ENCODE peak calls at places on chromosomes 12 and 14, in seven cellular contexts. One of them, this sample, is unnamed.

GRCh38 chr12:27821259-27821973 is 41.4 kb upstream of the MANSC4 start:
- DNase-seq in HCT116: peak; percentile 77
- DNase-seq in H1: peak; percentile 17
- DNase-seq in K562: peak; percentile 69
- DNase-seq in HepG2: peak; percentile 67
- DNase-seq in GM12878: peak; percentile 48
- DNase-seq in SK-N-SH: peak; percentile 51
- DNase-seq in this sample: peak; percentile 95

GRCh38 chr14:52824479-52824878 is 33.1 kb upstream of the GNPNAT1 start:
- DNase-seq in HCT116: no peak
- DNase-seq in H1: no peak
- DNase-seq in K562: no peak
- DNase-seq in HepG2: no peak
- DNase-seq in GM12878: no peak
- DNase-seq in SK-N-SH: no peak
- DNase-seq in this sample: no peak

GRCh38 chr14:99884834-99885648 is 91.8 kb downstream of the EML1 start:
- DNase-seq in HCT116: peak; percentile 40
- DNase-seq in H1: no peak
- DNase-seq in K562: peak; percentile 44
- DNase-seq in HepG2: peak; percentile 52
- DNase-seq in GM12878: peak; percentile 7
- DNase-seq in SK-N-SH: peak; percentile 69
- DNase-seq in this sample: no peak

GRCh38 chr14:92559486-92559885 is 45.9 kb downstream of the RIN3 start:
- DNase-seq in HCT116: no peak
- DNase-seq in H1: no peak
- DNase-seq in K562: no peak
- DNase-seq in HepG2: no peak
- DNase-seq in GM12878: no peak
- DNase-seq in SK-N-SH: no peak
- DNase-seq in this sample: no peak

GRCh38 chr14:66088661-66089060 is 397.5 kb upstream of the CCDC196 start:
- DNase-seq in HCT116: no peak
- DNase-seq in H1: no peak
- DNase-seq in K562: no peak
- DNase-seq in HepG2: no peak
- DNase-seq in GM12878: no peak
- DNase-seq in SK-N-SH: no peak
- DNase-seq in this sample: no peak

GRCh38 chr12:96034631-96035282 is 630 bp downstream of the LTA4H start:
- DNase-seq in HCT116: no peak
- DNase-seq in H1: no peak
- DNase-seq in K562: peak; percentile 12
- DNase-seq in HepG2: peak; percentile 22
- DNase-seq in GM12878: no peak
- DNase-seq in SK-N-SH: peak; percentile 44
- DNase-seq in this sample: no peak

GRCh38 chr12:86727151-86727550 is 471.0 kb upstream of the MGAT4C start:
- DNase-seq in HCT116: no peak
- DNase-seq in H1: no peak
- DNase-seq in K562: no peak
- DNase-seq in HepG2: no peak
- DNase-seq in GM12878: no peak
- DNase-seq in SK-N-SH: no peak
- DNase-seq in this sample: no peak

GRCh38 chr14:61503167-61503801 is 181.9 kb downstream of the PRKCH start:
- DNase-seq in HCT116: no peak
- DNase-seq in H1: no peak
- DNase-seq in K562: no peak
- DNase-seq in HepG2: no peak
- DNase-seq in GM12878: peak; percentile 94
- DNase-seq in SK-N-SH: no peak
- DNase-seq in this sample: no peak

GRCh38 chr12:115710104-115710564 is 567.4 kb downstream of the MED13L start:
- DNase-seq in HCT116: no peak
- DNase-seq in H1: no peak
- DNase-seq in K562: no peak
- DNase-seq in HepG2: no peak
- DNase-seq in GM12878: no peak
- DNase-seq in SK-N-SH: no peak
- DNase-seq in this sample: no peak

GRCh38 chr14:80781968-80782367 is 159.6 kb downstream of the CEP128 start:
- DNase-seq in HCT116: no peak
- DNase-seq in H1: no peak
- DNase-seq in K562: no peak
- DNase-seq in HepG2: no peak
- DNase-seq in GM12878: no peak
- DNase-seq in SK-N-SH: no peak
- DNase-seq in this sample: no peak

GRCh38 chr12:98574110-98574509 is 19.4 kb upstream of the SLC25A3 start:
- DNase-seq in HCT116: no peak
- DNase-seq in H1: no peak
- DNase-seq in K562: no peak
- DNase-seq in HepG2: peak; percentile 79
- DNase-seq in GM12878: no peak
- DNase-seq in SK-N-SH: no peak
- DNase-seq in this sample: no peak

GRCh38 chr14:54503476-54503875 is 6.2 kb upstream of the CGRRF1 start:
- DNase-seq in HCT116: peak; percentile 45
- DNase-seq in H1: no peak
- DNase-seq in K562: no peak
- DNase-seq in HepG2: peak; percentile 64
- DNase-seq in GM12878: no peak
- DNase-seq in SK-N-SH: no peak
- DNase-seq in this sample: no peak

GRCh38 chr14:51094901-51095853 is at the start of gene TRIM9:
- DNase-seq in HCT116: peak; percentile 95
- DNase-seq in H1: peak; percentile 98
- DNase-seq in K562: peak; percentile 17
- DNase-seq in HepG2: peak; percentile 81
- DNase-seq in GM12878: peak; percentile 64
- DNase-seq in SK-N-SH: peak; percentile 100
- DNase-seq in this sample: peak; percentile 92

GRCh38 chr12:11730299-11731041 is 81.0 kb downstream of the ETV6 start:
- DNase-seq in HCT116: peak; percentile 12
- DNase-seq in H1: no peak
- DNase-seq in K562: no peak
- DNase-seq in HepG2: no peak
- DNase-seq in GM12878: peak; percentile 85
- DNase-seq in SK-N-SH: no peak
- DNase-seq in this sample: no peak
- H3K4me1 ChIP-seq in HCT116: peaks cover 34% of the 10 kb centered on the region
- H3K4me1 ChIP-seq in H1: no peaks in the 10 kb centered on the region
- H3K4me1 ChIP-seq in K562: no peaks in the 10 kb centered on the region
- H3K4me1 ChIP-seq in HepG2: peaks cover 22% of the 10 kb centered on the region
- H3K4me1 ChIP-seq in GM12878: peaks cover 93% of the 10 kb centered on the region
- H3K4me1 ChIP-seq in SK-N-SH: peaks cover 17% of the 10 kb centered on the region
- H3K4me1 ChIP-seq in this sample: no peaks in the 10 kb centered on the region

GRCh38 chr12:124390442-124391116 is 95.7 kb downstream of the RFLNA start:
- DNase-seq in HCT116: peak; percentile 27
- DNase-seq in H1: no peak
- DNase-seq in K562: no peak
- DNase-seq in HepG2: no peak
- DNase-seq in GM12878: peak; percentile 23
- DNase-seq in SK-N-SH: no peak
- DNase-seq in this sample: no peak
- H3K9ac ChIP-seq in HCT116: peak overlapping the region; percentile 71
- H3K9ac ChIP-seq in H1: no peak overlapping the region
- H3K9ac ChIP-seq in K562: no peak overlapping the region
- H3K9ac ChIP-seq in HepG2: no peak overlapping the region
- H3K9ac ChIP-seq in GM12878: peak overlapping the region; percentile 8
- H3K9ac ChIP-seq in SK-N-SH: peak overlapping the region; percentile 56
- H3K9ac ChIP-seq in this sample: no peak overlapping the region

GRCh38 chr12:57459750-57460400 is at the start of gene GLI1:
- DNase-seq in HCT116: no peak
- DNase-seq in H1: no peak
- DNase-seq in K562: peak; percentile 68
- DNase-seq in HepG2: no peak
- DNase-seq in GM12878: no peak
- DNase-seq in SK-N-SH: peak; percentile 82
- DNase-seq in this sample: no peak

GRCh38 chr12:57460457-57461325 is 1.1 kb downstream of the GLI1 start:
- DNase-seq in HCT116: no peak
- DNase-seq in H1: no peak
- DNase-seq in K562: no peak
- DNase-seq in HepG2: no peak
- DNase-seq in GM12878: no peak
- DNase-seq in SK-N-SH: peak; percentile 63
- DNase-seq in this sample: no peak

GRCh38 chr12:57461904-57462306 is 2.3 kb downstream of the GLI1 start:
- DNase-seq in HCT116: no peak
- DNase-seq in H1: no peak
- DNase-seq in K562: no peak
- DNase-seq in HepG2: no peak
- DNase-seq in GM12878: no peak
- DNase-seq in SK-N-SH: no peak
- DNase-seq in this sample: no peak

GRCh38 chr12:57462307-57463253 is 3.0 kb downstream of the GLI1 start:
- DNase-seq in HCT116: peak; percentile 93
- DNase-seq in H1: peak; percentile 84
- DNase-seq in K562: peak; percentile 91
- DNase-seq in HepG2: peak; percentile 80
- DNase-seq in GM12878: peak; percentile 81
- DNase-seq in SK-N-SH: peak; percentile 95
- DNase-seq in this sample: peak; percentile 91

DNA sequence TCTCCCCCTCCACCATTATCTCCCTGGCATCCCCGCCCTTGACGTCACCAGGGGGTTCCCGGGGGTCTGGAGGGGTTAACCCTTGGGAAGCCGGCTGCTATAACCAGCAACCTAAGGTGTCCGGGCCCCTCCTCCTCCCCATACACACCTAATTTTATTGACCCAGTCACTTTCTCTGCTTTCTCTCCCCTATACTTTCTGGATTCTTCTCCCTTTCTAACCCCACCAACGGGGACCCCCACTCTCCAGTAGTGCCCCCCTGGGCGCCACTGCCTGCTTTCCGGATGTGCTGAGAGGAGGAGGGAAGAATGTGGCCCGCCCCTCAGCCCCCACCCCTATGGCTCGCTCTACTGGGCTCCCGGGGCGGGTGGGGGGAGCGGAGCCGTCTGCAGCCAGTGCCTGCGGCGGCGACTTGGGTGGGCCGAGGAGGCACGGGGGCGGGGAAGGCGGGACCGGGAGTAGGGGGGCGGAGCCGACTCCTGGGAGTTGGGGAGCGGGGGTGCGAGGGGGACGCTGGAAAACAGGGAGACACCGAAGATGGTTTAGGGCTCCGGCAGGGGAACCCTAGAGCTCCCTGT is 1.8 kb downstream of the GLI1 start:
- DNase-seq in HCT116: no peak
- DNase-seq in H1: no peak
- DNase-seq in K562: peak; percentile 88
- DNase-seq in HepG2: no peak
- DNase-seq in GM12878: no peak
- DNase-seq in SK-N-SH: peak; percentile 70
- DNase-seq in this sample: peak; percentile 74
- TF ChIP-seq YY1 in HCT116: no peak
- TF ChIP-seq YY1 in H1: no peak
- TF ChIP-seq YY1 in K562: no peak
- TF ChIP-seq YY1 in HepG2: no peak
- TF ChIP-seq YY1 in GM12878: no peak
- TF ChIP-seq YY1 in SK-N-SH: no peak
- TF ChIP-seq YY1 in this sample: no peak

GRCh38 chr12:52873832-52874572 is 25.2 kb upstream of the KRT78 start:
- DNase-seq in HCT116: peak; percentile 78
- DNase-seq in H1: no peak
- DNase-seq in K562: peak; percentile 99
- DNase-seq in HepG2: peak; percentile 48
- DNase-seq in GM12878: no peak
- DNase-seq in SK-N-SH: peak; percentile 85
- DNase-seq in this sample: no peak
- H3K4me1 ChIP-seq in HCT116: peaks cover 66% of the 10 kb centered on the region
- H3K4me1 ChIP-seq in H1: peaks cover 2% of the 10 kb centered on the region
- H3K4me1 ChIP-seq in K562: peaks cover 57% of the 10 kb centered on the region
- H3K4me1 ChIP-seq in HepG2: peaks cover 53% of the 10 kb centered on the region
- H3K4me1 ChIP-seq in GM12878: peaks cover 6% of the 10 kb centered on the region
- H3K4me1 ChIP-seq in SK-N-SH: peaks cover 18% of the 10 kb centered on the region
- H3K4me1 ChIP-seq in this sample: peaks cover 26% of the 10 kb centered on the region

This sample was measured in NT2/D1.